ENCODE peak calls at places on chromosomes 7 and 10, in six cellular contexts. B is effector memory CD4-positive, alpha-beta T cell; J is stomach; D is mesenchymal stem cell; F is breast epithelium; A is PC-3. O is an unnamed sample.

GRCh38 chr10:32692174-32692573 is 246.2 kb downstream of the CCDC7 start:
- DNase-seq in B (no peak), J (no peak), D (no peak), F (no peak), A (peak; percentile 100), O (no peak)

GRCh38 chr10:69382382-69383117 is 34.2 kb downstream of the TACR2 start:
- DNase-seq in B (no peak), J (no peak), D (peak; percentile 74), F (no peak), A (peak; percentile 99), O (no peak)

GRCh38 chr10:82535457-82535856 is 660.5 kb downstream of the NRG3 start:
- DNase-seq in B (no peak), J (no peak), D (no peak), F (no peak), A (no peak), O (no peak)

GRCh38 chr7:138935438-138936079 is 45.6 kb downstream of the KIAA1549 start:
- DNase-seq in B (no peak), J (no peak), D (peak; percentile 84), F (no peak), A (peak; percentile 92), O (no peak)

GRCh38 chr7:139687980-139688632 is 89.7 kb downstream of the HIPK2 start:
- DNase-seq in B (no peak), J (no peak), D (peak; percentile 70), F (no peak), A (peak; percentile 39), O (no peak)

GRCh38 chr7:130695840-130696239 is 9.5 kb upstream of the TSGA13 start:
- DNase-seq in B (no peak), J (no peak), D (peak; percentile 60), F (no peak), A (peak; percentile 57), O (no peak)

GRCh38 chr10:94851263-94851662 is 87.2 kb upstream of the CYP2C9 start:
- DNase-seq in B (no peak), J (no peak), D (no peak), F (no peak), A (no peak), O (no peak)

GRCh38 chr7:85000973-85001372 is 185.9 kb downstream of the SEMA3D start:
- DNase-seq in B (no peak), J (no peak), D (no peak), F (no peak), A (no peak), O (no peak)

GRCh38 chr7:136964347-136964746 is 95.9 kb downstream of the CHRM2 start:
- DNase-seq in B (no peak), J (no peak), D (no peak), F (no peak), A (no peak), O (no peak)

GRCh38 chr7:11727864-11728263 is 104.1 kb downstream of the THSD7A start:
- DNase-seq in B (no peak), J (no peak), D (no peak), F (no peak), A (no peak), O (no peak)

GRCh38 chr7:158384746-158385145 is 202.9 kb downstream of the PTPRN2 start:
- DNase-seq in B (no peak), J (no peak), D (no peak), F (no peak), A (no peak), O (no peak)

GRCh38 chr10:13074562-13075451 is 25.2 kb upstream of the OPTN start:
- DNase-seq in B (no peak), J (peak; percentile 68), D (peak; percentile 74), F (peak; percentile 39), A (peak; percentile 59), O (no peak)

GRCh38 chr7:155374276-155375252 is 76.9 kb downstream of the INSIG1 start:
- DNase-seq in B (no peak), J (no peak), D (no peak), F (no peak), A (no peak), O (no peak)

GRCh38 chr10:43265799-43266721 is 805 bp downstream of the RASGEF1A start:
- DNase-seq in B (peak; percentile 27), J (peak; percentile 40), D (no peak), F (no peak), A (peak; percentile 57), O (peak; percentile 21)

GRCh38 chr10:14450041-14450491 is 119.3 kb upstream of the FRMD4A start:
- DNase-seq in B (no peak), J (peak; percentile 30), D (peak; percentile 26), F (no peak), A (no peak), O (no peak)

GRCh38 chr7:43199333-43199732 is 86.9 kb downstream of the HECW1 start:
- DNase-seq in B (no peak), J (no peak), D (peak; percentile 58), F (no peak), A (peak; percentile 61), O (no peak)

GRCh38 chr10:95653895-95654294 is 2.6 kb downstream of the ALDH18A1 start:
- DNase-seq in B (no peak), J (no peak), D (no peak), F (no peak), A (no peak), O (no peak)

GRCh38 chr10:117543245-117543998 is 876 bp downstream of the EMX2 start:
- DNase-seq in B (no peak), J (no peak), D (no peak), F (no peak), A (no peak), O (no peak)

GRCh38 chr7:13181221-13181620 is 493.8 kb downstream of the ARL4A start:
- DNase-seq in B (no peak), J (no peak), D (no peak), F (no peak), A (peak; percentile 74), O (no peak)

GRCh38 chr7:131235489-131236317 is 92.0 kb upstream of the MKLN1 start:
- DNase-seq in B (peak; percentile 66), J (peak; percentile 29), D (peak; percentile 97), F (no peak), A (peak; percentile 93), O (peak; percentile 67)

GRCh38 chr10:94274142-94274787 is 88.5 kb downstream of the NOC3L start:
- DNase-seq in B (no peak), J (no peak), D (no peak), F (peak; percentile 22), A (no peak), O (no peak)

GRCh38 chr10:24920907-24921881 is 31.2 kb downstream of the PRTFDC1 start:
- DNase-seq in B (no peak), J (no peak), D (peak; percentile 96), F (peak; percentile 43), A (peak; percentile 73), O (peak; percentile 72)

GRCh38 chr7:158495780-158496179 is 91.8 kb downstream of the PTPRN2 start:
- DNase-seq in B (no peak), J (peak; percentile 49), D (no peak), F (no peak), A (peak; percentile 35), O (no peak)

GRCh38 chr10:128835361-128835760 is 631.7 kb upstream of the MGMT start:
- DNase-seq in B (no peak), J (no peak), D (no peak), F (no peak), A (no peak), O (no peak)

GRCh38 chr7:94223375-94224084 is 171.2 kb upstream of the COL1A2 start:
- DNase-seq in B (no peak), J (no peak), D (peak; percentile 80), F (no peak), A (peak; percentile 63), O (no peak)

GRCh38 chr10:13788320-13788600 is 201.5 kb downstream of the PRPF18 start:
- DNase-seq in B (no peak), J (no peak), D (peak; percentile 48), F (no peak), A (no peak), O (no peak)

GRCh38 chr10:55191236-55191860 is 390.3 kb upstream of the PCDH15 start:
- DNase-seq in B (no peak), J (no peak), D (no peak), F (no peak), A (no peak), O (no peak)

GRCh38 chr7:47147213-47147631 is 434.7 kb downstream of the TNS3 start:
- DNase-seq in B (no peak), J (no peak), D (peak; percentile 64), F (no peak), A (no peak), O (no peak)

GRCh38 chr7:96084880-96085551 is 236.9 kb downstream of the SLC25A13 start:
- DNase-seq in B (no peak), J (no peak), D (peak; percentile 3), F (no peak), A (peak; percentile 88), O (no peak)

GRCh38 chr10:11223507-11224157 is 206.0 kb downstream of the CELF2 start:
- DNase-seq in B (no peak), J (no peak), D (no peak), F (no peak), A (no peak), O (no peak)

GRCh38 chr10:11225935-11226334 is 208.3 kb downstream of the CELF2 start:
- DNase-seq in B (peak; percentile 62), J (no peak), D (no peak), F (peak; percentile 63), A (no peak), O (no peak)

GRCh38 chr10:11224792-11225448 is 207.2 kb downstream of the CELF2 start:
- DNase-seq in B (no peak), J (no peak), D (no peak), F (no peak), A (no peak), O (no peak)

GRCh38 chr10:11224321-11224720 is 206.6 kb downstream of the CELF2 start:
- DNase-seq in B (no peak), J (no peak), D (no peak), F (no peak), A (no peak), O (no peak)

GRCh38 chr10:11223081-11223480 is 205.4 kb downstream of the CELF2 start:
- DNase-seq in B (no peak), J (no peak), D (no peak), F (no peak), A (no peak), O (no peak)
- H3K27ac ChIP-seq in B (no peak overlapping the region), J (no peak overlapping the region), D (no peak overlapping the region), F (no peak overlapping the region), A (no peak overlapping the region), O (no peak overlapping the region)

GRCh38 chr7:28293529-28293835 is 112.9 kb upstream of the JAZF1 start:
- DNase-seq in B (no peak), J (no peak), D (no peak), F (no peak), A (peak; percentile 60), O (no peak)
- H3K4me1 ChIP-seq in B (no peaks in the 10 kb centered on the region), J (no peaks in the 10 kb centered on the region), D (no peaks in the 10 kb centered on the region), F (no peaks in the 10 kb centered on the region), A (peaks cover 13% of the 10 kb centered on the region), O (no peaks in the 10 kb centered on the region)

GRCh38 chr7:115662120-115662519 is 368.4 kb downstream of the TFEC start:
- DNase-seq in B (no peak), J (no peak), D (peak; percentile 6), F (no peak), A (peak; percentile 66), O (no peak)

GRCh38 chr7:115658223-115658622 is 372.3 kb downstream of the TFEC start:
- DNase-seq in B (no peak), J (no peak), D (no peak), F (no peak), A (no peak), O (no peak)

GRCh38 chr7:115662676-115663075 is 367.9 kb downstream of the TFEC start:
- DNase-seq in B (no peak), J (no peak), D (no peak), F (no peak), A (no peak), O (no peak)
- H3K27ac ChIP-seq in B (no peak overlapping the region), J (no peak overlapping the region), D (no peak overlapping the region), F (no peak overlapping the region), A (no peak overlapping the region), O (no peak overlapping the region)

GRCh38 chr7:87154166-87154565 is 1.9 kb downstream of the DMTF1 start:
- DNase-seq in B (no peak), J (no peak), D (no peak), F (no peak), A (no peak), O (no peak)
- H3K4me1 ChIP-seq in B (peaks cover 24% of the 10 kb centered on the region), J (peaks cover 58% of the 10 kb centered on the region), D (no peaks in the 10 kb centered on the region), F (peaks cover 14% of the 10 kb centered on the region), A (peaks cover 34% of the 10 kb centered on the region), O (peaks cover 27% of the 10 kb centered on the region)

O was measured in naive thymus-derived CD4-positive, alpha-beta T cell.